ENCODE peak calls at places on chromosomes 1 and 21, in seven cellular contexts. One of them, this sample, is unnamed.

GRCh38 chr1:85116856-85117255 is 68.6 kb upstream of the MCOLN3 start:
- DNase-seq in progenitor cell of endocrine pancreas: no peak
- DNase-seq in HFFc6: no peak
- DNase-seq in stimulated activated CD8-positive, alpha-beta memory T cell treated with anti-CD3 and anti-CD28 coated beads, Interleukin-4, amount 100 ng/mL, for 1 hour: no peak
- DNase-seq in CD8-positive, alpha-beta T cell: no peak
- DNase-seq in nucleus accumbens: no peak
- DNase-seq in ovary: no peak
- DNase-seq in this sample: no peak

GRCh38 chr1:41619511-41620364 is 135.3 kb upstream of the EDN2 start:
- DNase-seq in progenitor cell of endocrine pancreas: no peak
- DNase-seq in HFFc6: no peak
- DNase-seq in stimulated activated CD8-positive, alpha-beta memory T cell treated with anti-CD3 and anti-CD28 coated beads, Interleukin-4, amount 100 ng/mL, for 1 hour: no peak
- DNase-seq in CD8-positive, alpha-beta T cell: no peak
- DNase-seq in nucleus accumbens: no peak
- DNase-seq in ovary: no peak
- DNase-seq in this sample: no peak

GRCh38 chr1:228884196-228884595 is 148.9 kb downstream of the RHOU start:
- DNase-seq in progenitor cell of endocrine pancreas: no peak
- DNase-seq in HFFc6: no peak
- DNase-seq in stimulated activated CD8-positive, alpha-beta memory T cell treated with anti-CD3 and anti-CD28 coated beads, Interleukin-4, amount 100 ng/mL, for 1 hour: no peak
- DNase-seq in CD8-positive, alpha-beta T cell: no peak
- DNase-seq in nucleus accumbens: no peak
- DNase-seq in ovary: no peak
- DNase-seq in this sample: no peak

GRCh38 chr1:86522230-86522629 is 24.6 kb upstream of the CLCA4 start:
- DNase-seq in progenitor cell of endocrine pancreas: no peak
- DNase-seq in HFFc6: no peak
- DNase-seq in stimulated activated CD8-positive, alpha-beta memory T cell treated with anti-CD3 and anti-CD28 coated beads, Interleukin-4, amount 100 ng/mL, for 1 hour: no peak
- DNase-seq in CD8-positive, alpha-beta T cell: no peak
- DNase-seq in nucleus accumbens: no peak
- DNase-seq in ovary: no peak
- DNase-seq in this sample: no peak

GRCh38 chr21:46037338-46038325 is 56.1 kb downstream of the COL6A1 start:
- DNase-seq in progenitor cell of endocrine pancreas: no peak
- DNase-seq in HFFc6: no peak
- DNase-seq in stimulated activated CD8-positive, alpha-beta memory T cell treated with anti-CD3 and anti-CD28 coated beads, Interleukin-4, amount 100 ng/mL, for 1 hour: no peak
- DNase-seq in CD8-positive, alpha-beta T cell: no peak
- DNase-seq in nucleus accumbens: no peak
- DNase-seq in ovary: peak
- DNase-seq in this sample: no peak

GRCh38 chr1:38502772-38503171 is 356.8 kb downstream of the RRAGC start:
- DNase-seq in progenitor cell of endocrine pancreas: no peak
- DNase-seq in HFFc6: no peak
- DNase-seq in stimulated activated CD8-positive, alpha-beta memory T cell treated with anti-CD3 and anti-CD28 coated beads, Interleukin-4, amount 100 ng/mL, for 1 hour: no peak
- DNase-seq in CD8-positive, alpha-beta T cell: no peak
- DNase-seq in nucleus accumbens: no peak
- DNase-seq in ovary: no peak
- DNase-seq in this sample: no peak

GRCh38 chr1:161702250-161702649 is 4.8 kb upstream of the FCRLA start:
- DNase-seq in progenitor cell of endocrine pancreas: no peak
- DNase-seq in HFFc6: no peak
- DNase-seq in stimulated activated CD8-positive, alpha-beta memory T cell treated with anti-CD3 and anti-CD28 coated beads, Interleukin-4, amount 100 ng/mL, for 1 hour: no peak
- DNase-seq in CD8-positive, alpha-beta T cell: no peak
- DNase-seq in nucleus accumbens: no peak
- DNase-seq in ovary: no peak
- DNase-seq in this sample: no peak

GRCh38 chr1:228706305-228706704 is 29.0 kb upstream of the RHOU start:
- DNase-seq in progenitor cell of endocrine pancreas: no peak
- DNase-seq in HFFc6: no peak
- DNase-seq in stimulated activated CD8-positive, alpha-beta memory T cell treated with anti-CD3 and anti-CD28 coated beads, Interleukin-4, amount 100 ng/mL, for 1 hour: no peak
- DNase-seq in CD8-positive, alpha-beta T cell: no peak
- DNase-seq in nucleus accumbens: no peak
- DNase-seq in ovary: no peak
- DNase-seq in this sample: no peak

GRCh38 chr1:169102567-169102966 is 3.9 kb upstream of the ATP1B1 start:
- DNase-seq in progenitor cell of endocrine pancreas: no peak
- DNase-seq in HFFc6: peak
- DNase-seq in stimulated activated CD8-positive, alpha-beta memory T cell treated with anti-CD3 and anti-CD28 coated beads, Interleukin-4, amount 100 ng/mL, for 1 hour: no peak
- DNase-seq in CD8-positive, alpha-beta T cell: no peak
- DNase-seq in nucleus accumbens: peak
- DNase-seq in ovary: peak
- DNase-seq in this sample: peak

GRCh38 chr1:55040083-55040952 is 970 bp downstream of the PCSK9 start:
- DNase-seq in progenitor cell of endocrine pancreas: no peak
- DNase-seq in HFFc6: no peak
- DNase-seq in stimulated activated CD8-positive, alpha-beta memory T cell treated with anti-CD3 and anti-CD28 coated beads, Interleukin-4, amount 100 ng/mL, for 1 hour: no peak
- DNase-seq in CD8-positive, alpha-beta T cell: no peak
- DNase-seq in nucleus accumbens: no peak
- DNase-seq in ovary: no peak
- DNase-seq in this sample: peak

GRCh38 chr1:28193701-28194161 is 17.2 kb upstream of the PTAFR start:
- DNase-seq in progenitor cell of endocrine pancreas: no peak
- DNase-seq in HFFc6: no peak
- DNase-seq in stimulated activated CD8-positive, alpha-beta memory T cell treated with anti-CD3 and anti-CD28 coated beads, Interleukin-4, amount 100 ng/mL, for 1 hour: no peak
- DNase-seq in CD8-positive, alpha-beta T cell: no peak
- DNase-seq in nucleus accumbens: no peak
- DNase-seq in ovary: no peak
- DNase-seq in this sample: peak

GRCh38 chr1:94070746-94071318 is 50.1 kb downstream of the ABCA4 start:
- DNase-seq in progenitor cell of endocrine pancreas: no peak
- DNase-seq in HFFc6: no peak
- DNase-seq in stimulated activated CD8-positive, alpha-beta memory T cell treated with anti-CD3 and anti-CD28 coated beads, Interleukin-4, amount 100 ng/mL, for 1 hour: no peak
- DNase-seq in CD8-positive, alpha-beta T cell: no peak
- DNase-seq in nucleus accumbens: no peak
- DNase-seq in ovary: no peak
- DNase-seq in this sample: no peak

GRCh38 chr1:196891251-196891650 is 3.4 kb downstream of the CFHR4 start:
- DNase-seq in progenitor cell of endocrine pancreas: no peak
- DNase-seq in HFFc6: no peak
- DNase-seq in stimulated activated CD8-positive, alpha-beta memory T cell treated with anti-CD3 and anti-CD28 coated beads, Interleukin-4, amount 100 ng/mL, for 1 hour: no peak
- DNase-seq in CD8-positive, alpha-beta T cell: no peak
- DNase-seq in nucleus accumbens: no peak
- DNase-seq in ovary: no peak
- DNase-seq in this sample: no peak